ENCODE peak calls at places on chromosomes 13 and 19, in seven cellular contexts. One of them, this sample, is unnamed.

GRCh38 chr13:85520445-85520844 is 278.8 kb downstream of the SLITRK6 start:
- DNase-seq in SK-N-SH: no peak
- DNase-seq in HepG2: no peak
- DNase-seq in K562: no peak
- DNase-seq in HCT116: no peak
- DNase-seq in GM12878: no peak
- DNase-seq in H1: no peak
- DNase-seq in this sample: no peak

GRCh38 chr19:23116802-23117571 is at the start of gene ZNF730:
- DNase-seq in SK-N-SH: peak
- DNase-seq in HepG2: no peak
- DNase-seq in K562: peak
- DNase-seq in HCT116: no peak
- DNase-seq in GM12878: peak
- DNase-seq in H1: peak
- DNase-seq in this sample: no peak

GRCh38 chr19:39390460-39390758 is 497 bp downstream of the PAF1 start:
- DNase-seq in SK-N-SH: no peak
- DNase-seq in HepG2: no peak
- DNase-seq in K562: no peak
- DNase-seq in HCT116: peak
- DNase-seq in GM12878: no peak
- DNase-seq in H1: no peak
- DNase-seq in this sample: no peak

GRCh38 chr19:2733930-2734588 is 5.8 kb downstream of the SLC39A3 start:
- DNase-seq in SK-N-SH: no peak
- DNase-seq in HepG2: no peak
- DNase-seq in K562: no peak
- DNase-seq in HCT116: no peak
- DNase-seq in GM12878: no peak
- DNase-seq in H1: no peak
- DNase-seq in this sample: no peak

GRCh38 chr13:111584101-111584500 is 263.7 kb downstream of the TEX29 start:
- DNase-seq in SK-N-SH: no peak
- DNase-seq in HepG2: no peak
- DNase-seq in K562: peak
- DNase-seq in HCT116: no peak
- DNase-seq in GM12878: no peak
- DNase-seq in H1: no peak
- DNase-seq in this sample: no peak

GRCh38 chr19:11684987-11685675 is 53.6 kb downstream of the ZNF823 start:
- DNase-seq in SK-N-SH: no peak
- DNase-seq in HepG2: peak
- DNase-seq in K562: no peak
- DNase-seq in HCT116: no peak
- DNase-seq in GM12878: no peak
- DNase-seq in H1: no peak
- DNase-seq in this sample: no peak

GRCh38 chr13:72839831-72840426 is 58.0 kb downstream of the PIBF1 start:
- DNase-seq in SK-N-SH: peak
- DNase-seq in HepG2: peak
- DNase-seq in K562: peak
- DNase-seq in HCT116: peak
- DNase-seq in GM12878: peak
- DNase-seq in H1: peak
- DNase-seq in this sample: peak

GRCh38 chr13:79534596-79534995 is 53.6 kb downstream of the NDFIP2 start:
- DNase-seq in SK-N-SH: no peak
- DNase-seq in HepG2: no peak
- DNase-seq in K562: no peak
- DNase-seq in HCT116: no peak
- DNase-seq in GM12878: no peak
- DNase-seq in H1: no peak
- DNase-seq in this sample: no peak

GRCh38 chr19:54017266-54017665 is 25.8 kb downstream of the CACNG6 start:
- DNase-seq in SK-N-SH: no peak
- DNase-seq in HepG2: no peak
- DNase-seq in K562: no peak
- DNase-seq in HCT116: no peak
- DNase-seq in GM12878: no peak
- DNase-seq in H1: no peak
- DNase-seq in this sample: no peak

GRCh38 chr13:67383358-67383757 is 153.2 kb upstream of the PCDH9 start:
- DNase-seq in SK-N-SH: no peak
- DNase-seq in HepG2: peak
- DNase-seq in K562: no peak
- DNase-seq in HCT116: no peak
- DNase-seq in GM12878: no peak
- DNase-seq in H1: no peak
- DNase-seq in this sample: peak

GRCh38 chr19:4567584-4568071 is 8.1 kb upstream of the SEMA6B start:
- DNase-seq in SK-N-SH: peak
- DNase-seq in HepG2: peak
- DNase-seq in K562: peak
- DNase-seq in HCT116: no peak
- DNase-seq in GM12878: no peak
- DNase-seq in H1: peak
- DNase-seq in this sample: no peak

GRCh38 chr13:42732073-42732472 is 49.3 kb upstream of the FAM216B start:
- DNase-seq in SK-N-SH: no peak
- DNase-seq in HepG2: no peak
- DNase-seq in K562: no peak
- DNase-seq in HCT116: no peak
- DNase-seq in GM12878: no peak
- DNase-seq in H1: no peak
- DNase-seq in this sample: no peak

GRCh38 chr13:75723927-75724326 is 87.8 kb downstream of the LMO7 start:
- DNase-seq in SK-N-SH: no peak
- DNase-seq in HepG2: no peak
- DNase-seq in K562: no peak
- DNase-seq in HCT116: no peak
- DNase-seq in GM12878: no peak
- DNase-seq in H1: no peak
- DNase-seq in this sample: no peak

GRCh38 chr19:43534811-43535761 is 2.1 kb downstream of the ZNF575 start:
- DNase-seq in SK-N-SH: peak
- DNase-seq in HepG2: peak
- DNase-seq in K562: peak
- DNase-seq in HCT116: no peak
- DNase-seq in GM12878: no peak
- DNase-seq in H1: peak
- DNase-seq in this sample: no peak

GRCh38 chr19:18910010-18910409 is 9.2 kb downstream of the COPE start:
- DNase-seq in SK-N-SH: no peak
- DNase-seq in HepG2: no peak
- DNase-seq in K562: no peak
- DNase-seq in HCT116: no peak
- DNase-seq in GM12878: no peak
- DNase-seq in H1: no peak
- DNase-seq in this sample: no peak

GRCh38 chr19:11130824-11131455 is 24.6 kb downstream of the SPC24 start:
- DNase-seq in SK-N-SH: peak
- DNase-seq in HepG2: peak
- DNase-seq in K562: peak
- DNase-seq in HCT116: peak
- DNase-seq in GM12878: no peak
- DNase-seq in H1: peak
- DNase-seq in this sample: no peak

GRCh38 chr19:3513198-3514140 is 7.4 kb downstream of the FZR1 start:
- DNase-seq in SK-N-SH: no peak
- DNase-seq in HepG2: no peak
- DNase-seq in K562: no peak
- DNase-seq in HCT116: no peak
- DNase-seq in GM12878: no peak
- DNase-seq in H1: no peak
- DNase-seq in this sample: no peak

GRCh38 chr19:50705422-50706019 is 14.1 kb downstream of the SHANK1 start:
- DNase-seq in SK-N-SH: peak
- DNase-seq in HepG2: peak
- DNase-seq in K562: peak
- DNase-seq in HCT116: peak
- DNase-seq in GM12878: peak
- DNase-seq in H1: peak
- DNase-seq in this sample: peak

GRCh38 chr19:35673121-35673804 is 6.9 kb downstream of the UPK1A start:
- DNase-seq in SK-N-SH: peak
- DNase-seq in HepG2: peak
- DNase-seq in K562: peak
- DNase-seq in HCT116: peak
- DNase-seq in GM12878: no peak
- DNase-seq in H1: peak
- DNase-seq in this sample: peak

GRCh38 chr13:111210488-111210887 is 95.4 kb downstream of the ARHGEF7 start:
- DNase-seq in SK-N-SH: no peak
- DNase-seq in HepG2: no peak
- DNase-seq in K562: no peak
- DNase-seq in HCT116: no peak
- DNase-seq in GM12878: no peak
- DNase-seq in H1: no peak
- DNase-seq in this sample: no peak

GRCh38 chr19:3132971-3133792 is 2.7 kb upstream of the GNA15 start:
- DNase-seq in SK-N-SH: peak
- DNase-seq in HepG2: no peak
- DNase-seq in K562: peak
- DNase-seq in HCT116: no peak
- DNase-seq in GM12878: peak
- DNase-seq in H1: no peak
- DNase-seq in this sample: no peak

DNA sequence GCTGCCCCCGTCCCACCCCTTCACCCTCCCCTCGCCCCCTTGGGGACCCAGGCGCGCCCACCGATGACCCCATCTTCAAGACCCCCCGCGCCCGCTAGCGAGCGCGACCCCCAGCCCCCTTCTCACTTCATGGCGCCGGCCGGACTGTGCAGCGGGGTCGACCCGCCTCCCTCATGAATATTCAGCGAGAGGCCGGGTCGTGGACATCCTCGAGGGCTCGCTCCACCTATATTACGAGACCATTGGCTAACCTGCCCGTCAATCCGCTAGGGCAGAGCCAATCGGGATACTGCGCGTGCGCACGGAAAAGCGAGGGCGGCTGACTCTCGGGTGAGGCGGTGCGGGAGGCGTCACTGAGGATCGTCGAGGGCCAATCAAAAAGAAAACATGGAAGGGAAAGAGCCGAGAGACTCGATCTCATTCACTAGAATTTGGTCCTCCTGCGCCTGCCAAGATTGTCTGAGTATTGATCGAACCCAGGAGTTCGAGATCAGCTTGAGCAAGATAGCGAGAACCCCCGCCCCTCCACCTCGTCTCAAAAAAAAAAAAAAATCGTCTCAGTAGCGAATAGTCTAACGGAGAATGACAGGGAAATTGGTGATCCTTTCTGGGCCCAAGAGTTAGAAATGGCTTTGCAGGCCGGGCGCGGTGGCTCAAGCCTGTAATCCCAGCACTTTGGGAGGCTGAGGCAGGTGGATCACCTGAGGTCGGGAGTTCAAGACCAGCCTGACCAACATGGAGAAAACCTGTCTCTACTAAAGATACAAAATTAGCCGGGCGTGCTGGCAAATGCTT is at the start of gene ERCC2:
- DNase-seq in SK-N-SH: peak
- DNase-seq in HepG2: peak
- DNase-seq in K562: peak
- DNase-seq in HCT116: peak
- DNase-seq in GM12878: peak
- DNase-seq in H1: peak
- DNase-seq in this sample: peak
- TF ChIP-seq POLR2AphosphoS5 in SK-N-SH: peak
- TF ChIP-seq POLR2AphosphoS5 in HepG2: peak
- TF ChIP-seq POLR2AphosphoS5 in K562: peak
- TF ChIP-seq POLR2AphosphoS5 in HCT116: no peak
- TF ChIP-seq POLR2AphosphoS5 in GM12878: peak
- TF ChIP-seq POLR2AphosphoS5 in H1: peak
- TF ChIP-seq POLR2AphosphoS5 in this sample: peak

DNA sequence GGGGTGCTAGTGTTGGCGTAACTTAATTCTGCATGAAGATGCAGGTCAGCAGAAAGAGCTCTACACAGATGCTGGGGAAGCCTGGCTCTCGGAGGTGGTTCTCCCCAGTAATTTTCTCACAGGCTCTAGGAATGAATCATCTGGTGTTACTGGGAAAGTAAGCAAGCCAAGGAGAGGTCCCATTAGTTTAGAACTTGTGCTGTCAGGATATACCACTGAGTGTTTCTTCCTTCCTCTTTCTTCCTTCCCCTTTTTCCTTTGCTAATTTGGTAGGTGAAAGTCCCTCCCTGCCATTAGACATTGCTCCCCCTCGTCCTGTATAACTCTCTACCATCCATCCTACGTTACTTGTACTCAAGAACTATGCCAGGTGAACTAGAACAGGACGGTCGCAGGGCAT is 68.3 kb downstream of the ATP8A2 start:
- DNase-seq in SK-N-SH: no peak
- DNase-seq in HepG2: no peak
- DNase-seq in K562: no peak
- DNase-seq in HCT116: no peak
- DNase-seq in GM12878: no peak
- DNase-seq in H1: no peak
- DNase-seq in this sample: no peak
- TF ChIP-seq SIN3A in SK-N-SH: no peak
- TF ChIP-seq SIN3A in HepG2: no peak
- TF ChIP-seq SIN3A in K562: no peak
- TF ChIP-seq SIN3A in HCT116: no peak
- TF ChIP-seq SIN3A in GM12878: no peak
- TF ChIP-seq SIN3A in H1: no peak
- TF ChIP-seq SIN3A in this sample: no peak

GRCh38 chr19:55114566-55115145 is 2.8 kb downstream of the PPP1R12C start:
- DNase-seq in SK-N-SH: peak
- DNase-seq in HepG2: no peak
- DNase-seq in K562: no peak
- DNase-seq in HCT116: no peak
- DNase-seq in GM12878: no peak
- DNase-seq in H1: no peak
- DNase-seq in this sample: no peak

GRCh38 chr19:55117636-55118391 is at the start of gene PPP1R12C:
- DNase-seq in SK-N-SH: peak
- DNase-seq in HepG2: peak
- DNase-seq in K562: peak
- DNase-seq in HCT116: peak
- DNase-seq in GM12878: peak
- DNase-seq in H1: peak
- DNase-seq in this sample: peak

GRCh38 chr19:55117063-55117635 is 288 bp downstream of the PPP1R12C start:
- DNase-seq in SK-N-SH: no peak
- DNase-seq in HepG2: no peak
- DNase-seq in K562: no peak
- DNase-seq in HCT116: no peak
- DNase-seq in GM12878: no peak
- DNase-seq in H1: no peak
- DNase-seq in this sample: no peak

GRCh38 chr19:55115446-55116065 is 1.9 kb downstream of the PPP1R12C start:
- DNase-seq in SK-N-SH: peak
- DNase-seq in HepG2: no peak
- DNase-seq in K562: peak
- DNase-seq in HCT116: no peak
- DNase-seq in GM12878: no peak
- DNase-seq in H1: no peak
- DNase-seq in this sample: no peak

GRCh38 chr19:55116232-55117062 is 990 bp downstream of the PPP1R12C start:
- DNase-seq in SK-N-SH: peak
- DNase-seq in HepG2: peak
- DNase-seq in K562: peak
- DNase-seq in HCT116: no peak
- DNase-seq in GM12878: no peak
- DNase-seq in H1: peak
- DNase-seq in this sample: no peak
- TF ChIP-seq POLR2AphosphoS5 in SK-N-SH: peak
- TF ChIP-seq POLR2AphosphoS5 in HepG2: no peak
- TF ChIP-seq POLR2AphosphoS5 in K562: no peak
- TF ChIP-seq POLR2AphosphoS5 in HCT116: no peak
- TF ChIP-seq POLR2AphosphoS5 in GM12878: no peak
- TF ChIP-seq POLR2AphosphoS5 in H1: no peak
- TF ChIP-seq POLR2AphosphoS5 in this sample: no peak

GRCh38 chr13:60356970-60357369 is 40.0 kb upstream of the TDRD3 start:
- DNase-seq in SK-N-SH: no peak
- DNase-seq in HepG2: no peak
- DNase-seq in K562: no peak
- DNase-seq in HCT116: no peak
- DNase-seq in GM12878: no peak
- DNase-seq in H1: no peak
- DNase-seq in this sample: no peak
- TF ChIP-seq SIN3A in SK-N-SH: no peak
- TF ChIP-seq SIN3A in HepG2: no peak
- TF ChIP-seq SIN3A in K562: no peak
- TF ChIP-seq SIN3A in HCT116: no peak
- TF ChIP-seq SIN3A in GM12878: no peak
- TF ChIP-seq SIN3A in H1: no peak
- TF ChIP-seq SIN3A in this sample: no peak